ENCODE peak calls at places on chromosomes 1 and 21, in four cellular contexts. T, Z, U and V are unnamed samples.

GRCh38 chr1:35447278-35447677 is 109.9 kb downstream of the KIAA0319L start:
- DNase-seq in T (no peak), Z (no peak), U (no peak), V (no peak)

GRCh38 chr1:223231581-223231980 is 88.5 kb upstream of the TLR5 start:
- DNase-seq in T (no peak), Z (no peak), U (no peak), V (no peak)

GRCh38 chr1:107140703-107141490 is at the start of gene NTNG1:
- DNase-seq in T (peak; percentile 58), Z (peak; percentile 56), U (no peak), V (no peak)

GRCh38 chr1:1833916-1834325 is 55.7 kb upstream of the NADK start:
- DNase-seq in T (no peak), Z (peak; percentile 38), U (no peak), V (peak; percentile 33)

GRCh38 chr1:37995773-37996379 is 6.1 kb upstream of the SF3A3 start:
- DNase-seq in T (no peak), Z (no peak), U (no peak), V (peak; percentile 94)

GRCh38 chr1:52551476-52552235 is 1.2 kb downstream of the TUT4 start:
- DNase-seq in T (no peak), Z (no peak), U (no peak), V (no peak)

GRCh38 chr1:222073307-222073995 is 331.6 kb upstream of the DUSP10 start:
- DNase-seq in T (no peak), Z (no peak), U (no peak), V (no peak)

GRCh38 chr1:10788592-10789006 is 7.8 kb downstream of the CASZ1 start:
- DNase-seq in T (no peak), Z (no peak), U (peak; percentile 47), V (no peak)

GRCh38 chr1:94481473-94481933 is 60.1 kb downstream of the F3 start:
- DNase-seq in T (peak; percentile 80), Z (peak; percentile 40), U (peak; percentile 67), V (no peak)

GRCh38 chr1:241310451-241310850 is 46.6 kb downstream of the RGS7 start:
- DNase-seq in T (no peak), Z (no peak), U (no peak), V (no peak)

GRCh38 chr21:18899261-18899660 is 495.7 kb upstream of the TMPRSS15 start:
- DNase-seq in T (no peak), Z (no peak), U (no peak), V (no peak)

GRCh38 chr1:13620825-13621224 is 37.2 kb downstream of the PDPN start:
- DNase-seq in T (no peak), Z (no peak), U (no peak), V (no peak)

GRCh38 chr1:161723459-161724149 is 2.3 kb downstream of the FCRLB start:
- DNase-seq in T (no peak), Z (no peak), U (no peak), V (no peak)

GRCh38 chr1:113804421-113805255 is 7.6 kb downstream of the RSBN1 start:
- DNase-seq in T (peak; percentile 43), Z (no peak), U (no peak), V (no peak)

GRCh38 chr21:37145635-37146111 is 72.6 kb downstream of the TTC3 start:
- DNase-seq in T (no peak), Z (no peak), U (no peak), V (no peak)

GRCh38 chr1:223707270-223708000 is 4.9 kb upstream of the CAPN2 start:
- DNase-seq in T (no peak), Z (no peak), U (no peak), V (no peak)

GRCh38 chr1:227215863-227216510 is 102.3 kb downstream of the CDC42BPA start:
- DNase-seq in T (no peak), Z (no peak), U (no peak), V (no peak)

GRCh38 chr1:231420299-231420958 is 1.7 kb downstream of the EGLN1 start:
- DNase-seq in T (no peak), Z (no peak), U (peak; percentile 34), V (no peak)

GRCh38 chr1:111826278-111826677 is 70.6 kb downstream of the DDX20 start:
- DNase-seq in T (no peak), Z (no peak), U (no peak), V (peak; percentile 14)

GRCh38 chr1:184622136-184622823 is 132.4 kb downstream of the EDEM3 start:
- DNase-seq in T (peak; percentile 83), Z (no peak), U (no peak), V (no peak)

GRCh38 chr1:117618450-117619122 is 12.7 kb downstream of the TENT5C start:
- DNase-seq in T (no peak), Z (no peak), U (no peak), V (no peak)

GRCh38 chr1:43760745-43761343 is 53.5 kb downstream of the ST3GAL3 start:
- DNase-seq in T (no peak), Z (no peak), U (no peak), V (no peak)